ENCODE peak calls at places on chromosomes 12 and 14, in six cellular contexts. One of them, this sample, is unnamed.

GRCh38 chr14:99734406-99735051 is 50.4 kb downstream of the CYP46A1 start:
- DNase-seq in mesenchymal stem cell: no peak
- DNase-seq in neuronal stem cell: no peak
- DNase-seq in H9: peak
- DNase-seq in IMR-90: no peak
- DNase-seq in mesendoderm: no peak
- DNase-seq in this sample: no peak

GRCh38 chr12:34400986-34401658 is 378.8 kb downstream of the ALG10 start:
- DNase-seq in mesenchymal stem cell: no peak
- DNase-seq in mesendoderm: no peak
- DNase-seq in IMR-90: no peak
- DNase-seq in neuronal stem cell: no peak
- DNase-seq in H9: peak
- DNase-seq in this sample: no peak

GRCh38 chr12:97713972-97714588 is 251.5 kb downstream of the RMST start:
- DNase-seq in mesenchymal stem cell: no peak
- DNase-seq in IMR-90: no peak
- DNase-seq in neuronal stem cell: no peak
- DNase-seq in H9: no peak
- DNase-seq in mesendoderm: no peak
- DNase-seq in this sample: no peak

GRCh38 chr12:98238513-98238912 is 276.9 kb upstream of the TMPO start:
- DNase-seq in H9: no peak
- DNase-seq in mesenchymal stem cell: peak
- DNase-seq in neuronal stem cell: no peak
- DNase-seq in IMR-90: peak
- DNase-seq in mesendoderm: no peak
- DNase-seq in this sample: no peak

GRCh38 chr14:23398348-23398747 is 9.7 kb downstream of the MYH6 start:
- DNase-seq in H9: no peak
- DNase-seq in IMR-90: no peak
- DNase-seq in neuronal stem cell: no peak
- DNase-seq in mesendoderm: no peak
- DNase-seq in mesenchymal stem cell: no peak
- DNase-seq in this sample: no peak

GRCh38 chr12:68240079-68240478 is 13.3 kb downstream of the IL22 start:
- DNase-seq in IMR-90: peak
- DNase-seq in mesendoderm: peak
- DNase-seq in neuronal stem cell: no peak
- DNase-seq in mesenchymal stem cell: peak
- DNase-seq in H9: no peak
- DNase-seq in this sample: no peak

GRCh38 chr12:121009744-121010143 is 6.5 kb downstream of the C12orf43 start:
- DNase-seq in IMR-90: peak
- DNase-seq in mesenchymal stem cell: peak
- DNase-seq in mesendoderm: peak
- DNase-seq in H9: peak
- DNase-seq in neuronal stem cell: peak
- DNase-seq in this sample: no peak

GRCh38 chr14:51041853-51042252 is 53.1 kb downstream of the TRIM9 start:
- DNase-seq in mesendoderm: peak
- DNase-seq in H9: no peak
- DNase-seq in IMR-90: no peak
- DNase-seq in neuronal stem cell: no peak
- DNase-seq in mesenchymal stem cell: no peak
- DNase-seq in this sample: no peak

GRCh38 chr12:106226884-106227640 is 20.8 kb downstream of the CKAP4 start:
- DNase-seq in mesenchymal stem cell: peak
- DNase-seq in H9: peak
- DNase-seq in IMR-90: peak
- DNase-seq in mesendoderm: peak
- DNase-seq in neuronal stem cell: peak
- DNase-seq in this sample: no peak

GRCh38 chr12:120944645-120945217 is 33.6 kb upstream of the HNF1A start:
- DNase-seq in mesendoderm: peak
- DNase-seq in mesenchymal stem cell: peak
- DNase-seq in neuronal stem cell: peak
- DNase-seq in IMR-90: peak
- DNase-seq in H9: peak
- DNase-seq in this sample: peak

GRCh38 chr14:42224053-42224888 is 617.6 kb downstream of the LRFN5 start:
- DNase-seq in IMR-90: peak
- DNase-seq in mesenchymal stem cell: peak
- DNase-seq in neuronal stem cell: peak
- DNase-seq in H9: peak
- DNase-seq in mesendoderm: peak
- DNase-seq in this sample: peak

GRCh38 chr14:65413739-65414045 is 1.2 kb downstream of the FUT8 start:
- DNase-seq in H9: no peak
- DNase-seq in IMR-90: no peak
- DNase-seq in neuronal stem cell: no peak
- DNase-seq in mesendoderm: no peak
- DNase-seq in mesenchymal stem cell: no peak
- DNase-seq in this sample: no peak

GRCh38 chr14:52254086-52254485 is 13.4 kb upstream of the PTGDR start:
- DNase-seq in IMR-90: no peak
- DNase-seq in H9: no peak
- DNase-seq in mesendoderm: no peak
- DNase-seq in mesenchymal stem cell: no peak
- DNase-seq in neuronal stem cell: no peak
- DNase-seq in this sample: no peak

GRCh38 chr12:53755451-53756290 is 3.9 kb upstream of the CISTR start:
- DNase-seq in H9: peak
- DNase-seq in IMR-90: no peak
- DNase-seq in neuronal stem cell: no peak
- DNase-seq in mesenchymal stem cell: no peak
- DNase-seq in mesendoderm: peak
- DNase-seq in this sample: no peak

GRCh38 chr14:85093631-85094330 is 436.2 kb upstream of the FLRT2 start:
- DNase-seq in H9: no peak
- DNase-seq in IMR-90: peak
- DNase-seq in mesendoderm: no peak
- DNase-seq in mesenchymal stem cell: peak
- DNase-seq in neuronal stem cell: no peak
- DNase-seq in this sample: no peak

GRCh38 chr12:9391751-9392240 is 183.6 kb upstream of the PZP start:
- DNase-seq in mesenchymal stem cell: no peak
- DNase-seq in neuronal stem cell: no peak
- DNase-seq in mesendoderm: no peak
- DNase-seq in H9: no peak
- DNase-seq in IMR-90: no peak
- DNase-seq in this sample: no peak

GRCh38 chr12:124543591-124544310 is 23.7 kb downstream of the NCOR2 start:
- DNase-seq in H9: no peak
- DNase-seq in neuronal stem cell: no peak
- DNase-seq in mesenchymal stem cell: peak
- DNase-seq in mesendoderm: no peak
- DNase-seq in IMR-90: no peak
- DNase-seq in this sample: no peak

GRCh38 chr12:93682846-93683261 is 5.7 kb downstream of the CRADD start:
- DNase-seq in H9: peak
- DNase-seq in IMR-90: no peak
- DNase-seq in mesendoderm: peak
- DNase-seq in mesenchymal stem cell: no peak
- DNase-seq in neuronal stem cell: no peak
- DNase-seq in this sample: no peak

GRCh38 chr14:73723799-73724621 is 9.8 kb upstream of the PNMA1 start:
- DNase-seq in IMR-90: peak
- DNase-seq in neuronal stem cell: no peak
- DNase-seq in mesendoderm: no peak
- DNase-seq in mesenchymal stem cell: peak
- DNase-seq in H9: peak
- DNase-seq in this sample: no peak

GRCh38 chr12:114136656-114137055 is 170.5 kb upstream of the RBM19 start:
- DNase-seq in H9: no peak
- DNase-seq in mesenchymal stem cell: no peak
- DNase-seq in mesendoderm: no peak
- DNase-seq in neuronal stem cell: no peak
- DNase-seq in IMR-90: no peak
- DNase-seq in this sample: no peak

GRCh38 chr12:76653342-76653741 is 93.8 kb upstream of the OSBPL8 start:
- DNase-seq in mesenchymal stem cell: no peak
- DNase-seq in H9: no peak
- DNase-seq in mesendoderm: no peak
- DNase-seq in IMR-90: no peak
- DNase-seq in neuronal stem cell: no peak
- DNase-seq in this sample: no peak

GRCh38 chr14:35814371-35815005 is 5.4 kb upstream of the RALGAPA1 start:
- DNase-seq in H9: peak
- DNase-seq in IMR-90: peak
- DNase-seq in mesendoderm: peak
- DNase-seq in mesenchymal stem cell: peak
- DNase-seq in neuronal stem cell: peak
- DNase-seq in this sample: peak

GRCh38 chr14:33454707-33455106 is 496.2 kb downstream of the EGLN3 start:
- DNase-seq in mesenchymal stem cell: no peak
- DNase-seq in H9: no peak
- DNase-seq in IMR-90: no peak
- DNase-seq in mesendoderm: no peak
- DNase-seq in neuronal stem cell: no peak
- DNase-seq in this sample: no peak

DNA sequence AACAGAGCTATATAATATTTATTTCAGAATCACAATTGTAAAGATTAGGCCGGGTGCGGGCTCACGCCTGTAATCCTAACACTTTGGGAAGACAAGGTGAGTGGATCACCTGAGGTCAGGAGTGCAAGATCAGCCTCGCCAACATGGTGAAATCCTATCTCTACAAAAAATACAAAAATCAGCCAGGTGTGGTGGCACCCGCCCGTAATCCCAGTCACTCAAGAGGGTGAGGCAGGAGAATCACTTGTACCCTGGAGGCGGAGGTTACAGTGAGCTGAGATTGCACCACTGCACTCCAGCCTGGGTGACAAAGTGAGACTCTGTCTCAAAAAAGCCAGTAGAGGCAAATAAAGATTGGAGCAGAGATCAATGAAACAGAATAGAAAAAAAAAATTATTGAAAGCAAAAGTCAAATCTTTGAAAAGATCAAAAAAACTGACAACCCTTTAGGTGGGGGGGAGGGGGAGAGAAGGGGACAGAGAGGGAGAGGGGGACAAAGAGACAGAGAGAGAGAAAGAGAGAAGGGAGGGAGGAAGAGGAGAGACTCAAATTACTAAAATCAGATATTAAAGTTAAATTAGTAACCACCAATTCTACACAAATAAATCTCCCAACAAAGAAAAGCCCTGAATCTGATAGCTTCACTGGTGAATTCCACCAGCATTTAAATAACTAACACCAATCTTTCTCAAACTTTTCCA is 52.4 kb upstream of the AP4S1 start:
- DNase-seq in H9: no peak
- DNase-seq in IMR-90: no peak
- DNase-seq in mesenchymal stem cell: no peak
- DNase-seq in neuronal stem cell: no peak
- DNase-seq in mesendoderm: no peak
- DNase-seq in this sample: no peak
- H3K4ac ChIP-seq in H9: no peak
- H3K4ac ChIP-seq in IMR-90: no peak
- H3K4ac ChIP-seq in mesenchymal stem cell: no peak
- H3K4ac ChIP-seq in neuronal stem cell: no peak
- H3K4ac ChIP-seq in mesendoderm: no peak
- H3K4ac ChIP-seq in this sample: no peak

GRCh38 chr14:70915415-70915814 is 8.2 kb downstream of the PCNX1 start:
- DNase-seq in neuronal stem cell: no peak
- DNase-seq in H9: no peak
- DNase-seq in mesenchymal stem cell: no peak
- DNase-seq in IMR-90: no peak
- DNase-seq in mesendoderm: no peak
- DNase-seq in this sample: no peak

GRCh38 chr14:70916776-70917175 is 9.5 kb downstream of the PCNX1 start:
- DNase-seq in IMR-90: no peak
- DNase-seq in neuronal stem cell: no peak
- DNase-seq in mesendoderm: no peak
- DNase-seq in H9: no peak
- DNase-seq in mesenchymal stem cell: no peak
- DNase-seq in this sample: no peak

GRCh38 chr14:70917633-70918032 is 10.4 kb downstream of the PCNX1 start:
- DNase-seq in IMR-90: no peak
- DNase-seq in mesendoderm: no peak
- DNase-seq in H9: no peak
- DNase-seq in mesenchymal stem cell: no peak
- DNase-seq in neuronal stem cell: no peak
- DNase-seq in this sample: no peak

GRCh38 chr14:70919774-70920173 is 12.5 kb downstream of the PCNX1 start:
- DNase-seq in mesenchymal stem cell: peak
- DNase-seq in H9: no peak
- DNase-seq in IMR-90: peak
- DNase-seq in mesendoderm: no peak
- DNase-seq in neuronal stem cell: no peak
- DNase-seq in this sample: no peak

GRCh38 chr14:70916300-70916699 is 9.0 kb downstream of the PCNX1 start:
- DNase-seq in mesendoderm: no peak
- DNase-seq in IMR-90: no peak
- DNase-seq in mesenchymal stem cell: no peak
- DNase-seq in H9: no peak
- DNase-seq in neuronal stem cell: no peak
- DNase-seq in this sample: no peak
- H3K4ac ChIP-seq in mesendoderm: no peak
- H3K4ac ChIP-seq in IMR-90: no peak
- H3K4ac ChIP-seq in mesenchymal stem cell: no peak
- H3K4ac ChIP-seq in H9: no peak
- H3K4ac ChIP-seq in neuronal stem cell: no peak
- H3K4ac ChIP-seq in this sample: no peak

DNA sequence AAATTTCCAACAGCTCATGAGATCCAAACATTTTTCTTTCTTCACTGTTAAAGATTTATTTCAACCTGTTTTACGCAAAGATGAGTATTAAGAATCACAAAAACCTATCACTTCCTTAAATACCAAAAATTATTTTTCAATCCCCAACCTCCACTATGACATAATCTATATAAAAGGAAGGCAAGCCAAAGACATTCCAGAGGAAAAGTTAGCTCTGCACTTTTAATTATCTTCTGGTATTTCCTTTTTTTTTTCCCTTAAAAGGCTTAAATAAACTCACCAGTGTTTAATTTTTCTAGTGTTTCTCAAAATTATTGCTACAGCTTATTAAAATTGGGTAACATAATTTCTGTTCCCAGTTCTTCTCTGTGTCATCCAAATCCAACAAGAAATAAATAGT is 75.9 kb downstream of the BMP4 start:
- DNase-seq in neuronal stem cell: no peak
- DNase-seq in mesendoderm: no peak
- DNase-seq in mesenchymal stem cell: no peak
- DNase-seq in IMR-90: no peak
- DNase-seq in H9: no peak
- DNase-seq in this sample: no peak
- H3K4ac ChIP-seq in neuronal stem cell: no peak
- H3K4ac ChIP-seq in mesendoderm: no peak
- H3K4ac ChIP-seq in mesenchymal stem cell: no peak
- H3K4ac ChIP-seq in IMR-90: no peak
- H3K4ac ChIP-seq in H9: no peak
- H3K4ac ChIP-seq in this sample: no peak

DNA sequence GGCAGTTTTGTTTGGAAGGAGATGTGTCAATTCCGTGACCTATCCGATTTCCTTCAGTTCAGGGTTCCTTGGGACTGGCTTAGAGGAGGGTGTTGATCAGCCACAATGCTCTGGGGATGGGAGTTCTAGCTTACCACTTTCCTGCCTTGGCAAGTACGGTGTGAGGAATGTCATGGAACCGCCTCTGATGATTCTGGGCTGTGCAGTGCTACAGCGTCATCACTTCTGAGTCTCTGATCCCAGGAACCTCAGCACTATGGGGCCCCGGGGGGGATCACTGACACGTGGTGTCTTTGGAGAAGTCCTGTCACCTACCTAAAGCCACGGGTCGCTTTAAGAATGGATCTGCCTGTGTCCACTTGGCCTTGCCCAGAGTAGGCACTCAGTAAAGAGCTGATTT is 271.5 kb upstream of the FKBP4 start:
- DNase-seq in neuronal stem cell: no peak
- DNase-seq in H9: no peak
- DNase-seq in IMR-90: no peak
- DNase-seq in mesenchymal stem cell: no peak
- DNase-seq in mesendoderm: no peak
- DNase-seq in this sample: no peak
- H3K4ac ChIP-seq in neuronal stem cell: no peak
- H3K4ac ChIP-seq in H9: no peak
- H3K4ac ChIP-seq in IMR-90: no peak
- H3K4ac ChIP-seq in mesenchymal stem cell: no peak
- H3K4ac ChIP-seq in mesendoderm: no peak
- H3K4ac ChIP-seq in this sample: no peak